ENCODE peak calls at places on chromosome 7, in seven cellular contexts. K is kidney epithelial cell, T is tibial artery, Z is PC-9, X is GM12865, B is NB4, A is fibroblast of the aortic adventitia. R is an unnamed sample.

GRCh38 chr7:152617056-152617455 is 58.9 kb downstream of the XRCC2 start:
- DNase-seq in K (no peak), B (no peak), X (no peak), A (no peak), Z (no peak), T (no peak), R (peak)

GRCh38 chr7:135367114-135367513 is 133.5 kb downstream of the STRA8 start:
- DNase-seq in A (no peak), X (no peak), K (no peak), T (no peak), Z (no peak), B (no peak), R (no peak)

GRCh38 chr7:144720139-144720538 is 115.7 kb downstream of the TPK1 start:
- DNase-seq in B (no peak), Z (peak), T (no peak), A (no peak), X (no peak), K (peak), R (peak)

GRCh38 chr7:108190891-108191290 is 60.7 kb upstream of the LAMB4 start:
- DNase-seq in K (no peak), B (no peak), Z (no peak), T (no peak), X (no peak), A (peak), R (peak)

GRCh38 chr7:94055963-94056362 is 51.8 kb upstream of the BET1 start:
- DNase-seq in K (peak), Z (no peak), X (no peak), A (no peak), B (no peak), T (no peak), R (peak)

GRCh38 chr7:105871142-105871541 is 5.3 kb downstream of the ATXN7L1 start:
- DNase-seq in Z (no peak), X (no peak), A (no peak), K (no peak), T (no peak), B (no peak), R (no peak)

GRCh38 chr7:128000854-128001265 is 30.4 kb downstream of the LRRC4 start:
- DNase-seq in X (peak), B (no peak), T (no peak), Z (no peak), K (no peak), A (peak), R (no peak)

GRCh38 chr7:99311702-99312101 is 14.0 kb upstream of the ARPC1A start:
- DNase-seq in Z (no peak), B (no peak), T (no peak), X (no peak), A (no peak), K (no peak), R (no peak)

GRCh38 chr7:84085147-84085546 is 109.4 kb downstream of the SEMA3A start:
- DNase-seq in Z (no peak), A (peak), K (no peak), X (no peak), T (no peak), B (no peak), R (peak)

GRCh38 chr7:64881461-64882287 is 21.4 kb upstream of the ZNF273 start:
- DNase-seq in B (no peak), K (no peak), Z (no peak), X (no peak), A (no peak), T (no peak), R (no peak)

GRCh38 chr7:80027616-80028173 is 106.9 kb upstream of the GNAI1 start:
- DNase-seq in K (no peak), A (no peak), Z (no peak), T (no peak), B (no peak), X (no peak), R (no peak)

GRCh38 chr7:30184804-30185487 is 50.2 kb downstream of the MTURN start:
- DNase-seq in K (no peak), Z (no peak), X (peak), A (no peak), B (peak), T (peak), R (no peak)

GRCh38 chr7:27346531-27347260 is 104.1 kb downstream of the EVX1 start:
- DNase-seq in Z (peak), T (peak), B (no peak), X (no peak), A (peak), K (peak), R (peak)

GRCh38 chr7:55129409-55130078 is 110.7 kb downstream of the EGFR start:
- DNase-seq in B (no peak), Z (peak), T (no peak), A (peak), X (no peak), K (no peak), R (peak)

GRCh38 chr7:6556196-6556595 is 4.9 kb upstream of the GRID2IP start:
- DNase-seq in T (no peak), B (no peak), Z (no peak), A (no peak), X (no peak), K (no peak), R (no peak)

GRCh38 chr7:27164381-27165088 is 802 bp downstream of the HOXA9 start:
- DNase-seq in X (no peak), T (no peak), K (no peak), A (no peak), Z (no peak), B (no peak), R (no peak)

GRCh38 chr7:158085741-158086695 is 501.6 kb downstream of the PTPRN2 start:
- DNase-seq in T (peak), Z (no peak), A (no peak), K (no peak), B (no peak), X (no peak), R (no peak)

GRCh38 chr7:140364819-140365218 is 33.5 kb downstream of the SLC37A3 start:
- DNase-seq in X (no peak), K (no peak), Z (peak), T (no peak), A (no peak), B (no peak), R (no peak)

GRCh38 chr7:133520248-133520647 is 267.4 kb downstream of the EXOC4 start:
- DNase-seq in K (no peak), T (no peak), B (no peak), Z (no peak), A (no peak), X (no peak), R (no peak)

GRCh38 chr7:28102778-28103177 is 77.8 kb downstream of the JAZF1 start:
- DNase-seq in T (peak), K (no peak), X (no peak), Z (no peak), B (peak), A (peak), R (peak)

GRCh38 chr7:111240371-111240770 is 149.4 kb downstream of the LRRN3 start:
- DNase-seq in Z (no peak), T (no peak), B (no peak), X (no peak), A (no peak), K (no peak), R (no peak)

GRCh38 chr7:17633099-17633498 is 307.2 kb downstream of the SNX13 start:
- DNase-seq in A (peak), K (no peak), B (no peak), T (no peak), X (no peak), Z (peak), R (peak)

GRCh38 chr7:116786791-116787443 is 75.5 kb upstream of the CAPZA2 start:
- DNase-seq in K (no peak), B (peak), Z (peak), A (peak), T (no peak), X (peak), R (peak)

GRCh38 chr7:26190417-26190869 is 10.1 kb downstream of the HNRNPA2B1 start:
- DNase-seq in X (no peak), A (no peak), Z (no peak), T (no peak), B (no peak), K (no peak), R (no peak)

GRCh38 chr7:963236-964078 is 9.0 kb upstream of the ADAP1 start:
- DNase-seq in K (no peak), B (no peak), T (no peak), X (no peak), Z (no peak), A (no peak), R (no peak)

GRCh38 chr7:51062222-51062987 is 254.2 kb downstream of the COBL start:
- DNase-seq in T (no peak), A (no peak), X (no peak), B (no peak), K (no peak), Z (no peak), R (no peak)

DNA sequence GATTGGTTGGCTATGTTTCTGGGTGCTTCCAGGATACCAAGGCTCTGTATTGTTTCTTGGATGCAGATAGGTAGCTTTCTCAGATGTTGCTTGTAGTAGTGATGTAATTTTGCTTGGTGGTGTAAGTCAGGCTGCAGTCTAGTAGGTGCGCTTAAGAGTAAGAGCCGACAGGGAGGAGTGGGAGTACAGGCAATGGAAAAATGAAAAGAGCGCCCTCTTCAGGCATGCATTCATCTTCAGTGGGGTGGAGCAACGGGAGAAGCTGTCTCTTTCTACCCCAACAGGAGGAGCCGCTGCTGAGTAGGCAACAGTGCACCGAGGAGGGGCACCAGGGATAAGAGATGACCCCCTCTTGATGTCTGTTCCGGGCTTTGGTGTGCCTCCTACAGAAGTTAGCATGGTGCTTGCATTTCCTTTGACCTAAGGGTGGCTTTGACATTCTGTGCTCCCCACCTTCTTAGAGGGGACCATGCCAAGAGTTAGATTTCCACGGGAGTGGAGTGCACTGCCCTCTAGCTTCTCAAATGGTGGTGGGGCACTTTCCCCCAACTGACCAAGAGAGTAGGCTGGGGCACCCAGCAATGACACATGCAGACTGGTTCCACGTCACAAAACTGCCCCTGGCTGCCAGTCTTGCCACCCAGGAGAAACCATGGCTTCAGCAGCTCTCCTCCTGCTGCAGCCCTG is 56.1 kb downstream of the ZNF783 start:
- DNase-seq in B (no peak), K (no peak), X (no peak), T (no peak), Z (no peak), A (no peak), R (no peak)
- TF ChIP-seq CTCF in B (peak), K (no peak), X (no peak), T (no peak), Z (no peak), A (no peak), R (no peak)

GRCh38 chr7:13745530-13745929 is 243.9 kb downstream of the ETV1 start:
- DNase-seq in B (no peak), X (no peak), Z (no peak), K (no peak), T (no peak), A (peak), R (no peak)
- H3K4me3 ChIP-seq in B (no peak), X (no peak), Z (no peak), K (no peak), T (no peak), A (no peak), R (no peak)

GRCh38 chr7:149497467-149498261 is at the start of gene ZNF746:
- DNase-seq in A (peak), X (peak), T (peak), Z (peak), B (peak), K (peak), R (peak)
- TF ChIP-seq CTCF in A (peak), X (peak), T (peak), Z (peak), B (peak), K (peak), R (peak)

DNA sequence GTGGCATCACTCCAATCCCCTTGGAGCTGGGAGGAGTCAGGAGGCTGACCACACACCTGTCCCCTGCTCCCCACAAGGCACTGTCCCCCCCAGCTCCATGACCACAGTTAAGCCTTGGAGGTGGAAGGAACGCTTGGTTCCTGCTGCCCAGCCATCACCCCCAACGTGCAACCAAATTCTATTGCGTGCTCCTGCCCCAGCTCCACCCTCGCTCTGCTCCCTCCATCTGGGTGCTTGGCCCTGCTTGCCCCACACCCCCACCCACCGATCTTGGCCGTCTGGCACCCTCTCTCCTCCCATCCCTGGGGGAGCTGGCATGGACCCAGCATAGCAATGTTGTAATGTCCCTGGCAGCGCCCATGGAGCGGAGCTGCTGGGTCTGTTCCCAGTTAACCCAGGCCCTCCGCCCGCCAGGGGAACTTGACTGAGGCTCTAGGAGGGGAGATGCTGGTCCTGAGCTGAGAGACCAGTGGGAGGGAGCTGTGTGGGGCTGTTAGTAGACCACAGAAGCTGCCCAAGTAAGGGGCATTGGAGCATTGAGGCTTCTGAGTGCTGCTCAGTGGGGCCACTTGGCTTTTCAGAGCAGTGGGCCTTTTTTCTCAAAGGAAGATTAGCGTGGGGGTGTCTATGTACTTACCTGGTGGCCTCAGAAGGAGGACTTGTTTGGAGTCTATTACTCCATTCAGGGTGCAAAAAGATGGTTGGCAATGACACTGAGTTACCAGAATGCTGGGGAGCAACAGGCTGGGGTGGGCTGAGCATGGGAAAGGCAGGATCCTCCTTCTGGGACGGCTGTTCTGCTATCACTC is 1.1 kb downstream of the EPHB6 start:
- DNase-seq in K (no peak), B (no peak), A (peak), X (no peak), T (peak), Z (peak), R (peak)
- H3K4me3 ChIP-seq in K (no peak), B (peak), A (peak), X (no peak), T (peak), Z (peak), R (peak)